ENCODE peak calls at places on chromosome 3, in four cellular contexts. H is HCT116, S is SK-N-SH, E is K562. M is an unnamed sample.

GRCh38 chr3:193948459-193948858 is 187.5 kb upstream of the HES1 start:
- DNase-seq in S (no peak), E (no peak), H (no peak), M (no peak)

GRCh38 chr3:136938334-136938733 is 19.4 kb upstream of the IL20RB start:
- DNase-seq in H (no peak), E (no peak), S (no peak), M (no peak)

GRCh38 chr3:53114011-53114400 is 16.2 kb downstream of the RFT1 start:
- DNase-seq in E (peak), S (peak), H (peak), M (peak)

GRCh38 chr3:129929383-129929782 is 35.9 kb upstream of the TMCC1 start:
- DNase-seq in E (no peak), S (no peak), H (no peak), M (no peak)

GRCh38 chr3:126464093-126464492 is 11.6 kb downstream of the ZXDC start:
- DNase-seq in S (no peak), E (no peak), H (no peak), M (no peak)

GRCh38 chr3:129001101-129001816 is at the start of gene EFCC1:
- DNase-seq in H (no peak), E (no peak), S (peak), M (no peak)

GRCh38 chr3:78887608-78888011 is 880.2 kb downstream of the ROBO1 start:
- DNase-seq in E (no peak), H (no peak), S (no peak), M (no peak)

GRCh38 chr3:12579919-12580318 is 23.0 kb downstream of the MKRN2 start:
- DNase-seq in S (no peak), H (no peak), E (no peak), M (no peak)

GRCh38 chr3:178291555-178291954 is 244.7 kb upstream of the KCNMB2 start:
- DNase-seq in H (no peak), S (peak), E (no peak), M (no peak)

GRCh38 chr3:61666615-61667320 is 105.4 kb downstream of the PTPRG start:
- DNase-seq in E (no peak), S (no peak), H (no peak), M (no peak)

GRCh38 chr3:5187152-5187919 is at the start of gene EDEM1:
- DNase-seq in E (peak), H (peak), S (peak), M (peak)

GRCh38 chr3:78076379-78076778 is 1036.5 kb downstream of the ROBO2 start:
- DNase-seq in H (no peak), S (no peak), E (no peak), M (no peak)

GRCh38 chr3:160792445-160793039 is 36.5 kb downstream of the PPM1L start:
- DNase-seq in E (no peak), H (no peak), S (no peak), M (no peak)

GRCh38 chr3:4744405-4745239 is 234.6 kb upstream of the BHLHE40 start:
- DNase-seq in H (no peak), S (no peak), E (no peak), M (no peak)

GRCh38 chr3:151911462-151911861 is 38.0 kb downstream of the SUCNR1 start:
- DNase-seq in S (no peak), H (no peak), E (no peak), M (no peak)

GRCh38 chr3:15808679-15809078 is 10.9 kb upstream of the ANKRD28 start:
- DNase-seq in E (no peak), S (no peak), H (no peak), M (no peak)

GRCh38 chr3:171974986-171975837 is 64.2 kb upstream of the FNDC3B start:
- DNase-seq in E (peak), H (no peak), S (no peak), M (no peak)

GRCh38 chr3:48820626-48821324 is 26.9 kb downstream of the PRKAR2A start:
- DNase-seq in H (no peak), S (no peak), E (no peak), M (no peak)

GRCh38 chr3:32571192-32571485 is 481 bp upstream of the DYNC1LI1 start:
- DNase-seq in E (no peak), S (no peak), H (no peak), M (no peak)

GRCh38 chr3:21722301-21722700 is 28.7 kb downstream of the ZNF385D start:
- DNase-seq in E (no peak), S (no peak), H (no peak), M (no peak)

GRCh38 chr3:94349310-94349848 is 286.5 kb downstream of the NSUN3 start:
- DNase-seq in E (no peak), H (no peak), S (no peak), M (no peak)

GRCh38 chr3:126451511-126451910 is 24.2 kb downstream of the ZXDC start:
- DNase-seq in H (no peak), E (no peak), S (no peak), M (no peak)

GRCh38 chr3:43455233-43455632 is 166.6 kb downstream of the ANO10 start:
- DNase-seq in E (peak), H (peak), S (no peak), M (peak)

GRCh38 chr3:127458698-127459097 is 131.8 kb downstream of the TPRA1 start:
- DNase-seq in H (no peak), S (no peak), E (peak), M (no peak)

GRCh38 chr3:172307143-172307560 is 141.1 kb downstream of the GHSR start:
- DNase-seq in S (peak), E (peak), H (no peak), M (no peak)

GRCh38 chr3:113051222-113051804 is 60.5 kb downstream of the GTPBP8 start:
- DNase-seq in S (peak), H (peak), E (peak), M (peak)

GRCh38 chr3:64924961-64925360 is 237.2 kb upstream of the ADAMTS9 start:
- DNase-seq in S (no peak), E (no peak), H (no peak), M (no peak)

GRCh38 chr3:47280519-47280918 is 2.1 kb downstream of the KIF9 start:
- DNase-seq in S (no peak), E (no peak), H (no peak), M (no peak)

GRCh38 chr3:47283193-47283537 is 421 bp downstream of the KLHL18 start:
- DNase-seq in H (no peak), E (peak), S (no peak), M (no peak)

GRCh38 chr3:47282424-47283192 is at the start of the genes KIF9 and KLHL18:
- DNase-seq in E (peak), S (peak), H (peak), M (peak)

GRCh38 chr3:47288966-47289910 is 6.5 kb downstream of the KLHL18 start:
- DNase-seq in S (no peak), H (no peak), E (no peak), M (no peak)

DNA sequence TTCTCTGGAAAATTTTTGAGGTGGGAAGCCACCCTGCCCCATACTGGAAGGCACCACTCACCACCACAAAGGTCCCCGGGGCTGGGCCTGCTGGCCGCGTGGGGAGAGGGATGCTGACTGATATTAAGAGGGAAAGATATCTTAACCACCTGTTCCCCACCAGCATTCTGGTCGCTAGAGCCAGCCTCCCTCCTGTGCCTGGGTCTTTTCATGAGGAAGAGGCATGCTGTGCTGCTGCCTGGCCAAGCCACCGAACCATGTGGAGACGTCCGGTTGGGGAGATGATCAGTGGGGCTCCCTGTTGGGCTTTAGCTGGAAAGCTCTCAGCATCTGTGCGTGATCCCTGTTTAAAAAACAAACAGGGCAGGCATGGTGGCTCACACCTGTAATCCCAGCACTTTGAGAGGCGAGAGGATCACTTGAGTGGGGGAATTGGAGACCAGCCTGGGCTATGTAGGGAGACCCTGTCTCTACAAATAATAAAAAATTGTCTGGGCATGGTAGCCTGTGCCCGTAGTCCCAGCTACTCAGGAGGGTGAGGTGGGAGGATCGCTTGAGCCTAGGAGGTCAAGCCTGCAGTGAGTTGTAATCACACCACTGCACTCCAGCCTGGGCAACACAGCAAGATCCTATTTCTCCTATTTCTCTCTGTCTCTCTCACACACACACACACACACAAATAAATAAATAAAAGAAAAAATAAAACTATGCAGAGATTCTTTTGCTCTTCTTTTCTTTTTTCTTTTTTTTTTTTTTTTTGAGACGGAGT is 1.0 kb downstream of the KLHL18 start:
- DNase-seq in E (peak), H (no peak), S (peak), M (no peak)
- TF ChIP-seq SIN3A in E (peak), H (no peak), S (no peak), M (no peak)

DNA sequence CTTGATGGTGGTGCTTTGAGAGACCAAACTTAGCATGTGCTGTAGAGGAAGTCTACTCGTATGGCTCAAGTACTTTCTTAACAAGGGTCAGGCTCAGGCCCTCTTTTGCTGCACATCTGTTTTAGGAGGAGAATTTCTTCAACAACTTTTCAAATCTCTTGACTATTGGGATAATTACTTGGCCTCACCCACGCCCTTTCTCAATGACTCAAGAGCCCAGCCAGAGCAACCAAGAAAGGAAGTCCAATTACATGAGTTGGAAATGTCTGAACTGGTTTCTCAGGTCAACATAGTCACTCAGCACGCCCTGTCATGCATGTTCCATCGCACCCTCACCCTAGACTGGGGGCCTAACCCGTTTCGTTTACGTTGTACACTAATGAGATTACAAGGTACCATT is 44.8 kb upstream of the UMPS start:
- DNase-seq in E (no peak), S (no peak), H (no peak), M (no peak)
- H3K27ac ChIP-seq in E (no peak), S (no peak), H (no peak), M (no peak)

GRCh38 chr3:182105875-182106274 is 394.1 kb downstream of the SOX2 start:
- DNase-seq in E (no peak), H (no peak), S (no peak), M (no peak)
- TF ChIP-seq SIN3A in E (no peak), H (no peak), S (no peak), M (no peak)

DNA sequence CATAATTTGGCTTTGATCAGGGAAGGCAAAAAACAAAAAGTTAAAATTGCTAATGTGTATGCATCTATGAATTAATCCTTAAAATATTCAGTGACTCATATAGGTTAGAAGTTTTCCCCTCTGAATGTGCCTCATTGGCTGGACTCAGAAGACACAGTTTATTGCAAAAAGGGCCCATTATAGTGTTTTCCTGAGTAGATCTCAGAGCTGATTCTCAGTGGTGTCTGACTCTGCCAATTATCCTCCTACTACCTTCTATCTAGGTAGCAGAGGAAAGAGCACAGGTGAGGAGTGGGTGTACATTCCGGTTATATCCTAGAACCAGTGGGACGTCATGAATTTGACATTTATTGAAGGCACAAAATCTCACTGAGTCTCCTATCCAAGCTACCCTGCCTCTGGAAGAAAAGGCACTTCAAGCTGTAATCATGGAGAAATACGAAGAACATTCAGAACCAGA is 952.1 kb downstream of the TUSC7 start:
- DNase-seq in S (no peak), E (no peak), H (no peak), M (no peak)
- H3K27ac ChIP-seq in S (peak), E (no peak), H (no peak), M (no peak)

DNA sequence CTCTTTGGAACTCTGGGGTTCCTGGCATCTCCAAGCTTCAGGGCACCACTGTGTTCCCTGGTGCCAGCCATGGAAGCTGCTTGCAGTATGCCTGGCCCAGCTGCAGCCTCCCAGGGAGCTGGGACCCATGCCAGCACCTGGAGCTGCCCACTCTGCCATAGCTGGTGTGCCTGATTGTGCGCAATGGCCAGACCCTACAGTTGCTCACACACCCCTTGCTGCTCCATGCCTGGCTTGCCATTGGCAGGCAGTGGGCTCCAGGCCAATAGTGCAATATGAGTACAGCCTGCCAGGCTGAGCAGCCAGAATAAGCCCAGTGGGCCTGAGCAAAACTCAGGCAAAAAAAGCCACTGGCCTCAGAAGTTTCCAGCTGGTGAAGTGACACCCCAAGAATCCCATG is 43.8 kb upstream of the LRRFIP2 start:
- DNase-seq in H (no peak), S (no peak), E (no peak), M (no peak)
- TF ChIP-seq SIN3A in H (no peak), S (no peak), E (no peak), M (no peak)

GRCh38 chr3:42117175-42118008 is 26.2 kb downstream of the TRAK1 start:
- DNase-seq in H (peak), E (peak), S (peak), M (no peak)
- H3K27ac ChIP-seq in H (peak), E (no peak), S (peak), M (no peak)

GRCh38 chr3:177145402-177145801 is 51.9 kb downstream of the TBL1XR1 start:
- DNase-seq in S (no peak), E (no peak), H (no peak), M (no peak)

GRCh38 chr3:177141899-177142651 is 55.2 kb downstream of the TBL1XR1 start:
- DNase-seq in E (no peak), S (no peak), H (no peak), M (no peak)

GRCh38 chr3:177137774-177138705 is 59.2 kb downstream of the TBL1XR1 start:
- DNase-seq in H (no peak), S (no peak), E (no peak), M (no peak)

GRCh38 chr3:177144922-177145321 is 52.4 kb downstream of the TBL1XR1 start:
- DNase-seq in H (no peak), S (no peak), E (no peak), M (no peak)

DNA sequence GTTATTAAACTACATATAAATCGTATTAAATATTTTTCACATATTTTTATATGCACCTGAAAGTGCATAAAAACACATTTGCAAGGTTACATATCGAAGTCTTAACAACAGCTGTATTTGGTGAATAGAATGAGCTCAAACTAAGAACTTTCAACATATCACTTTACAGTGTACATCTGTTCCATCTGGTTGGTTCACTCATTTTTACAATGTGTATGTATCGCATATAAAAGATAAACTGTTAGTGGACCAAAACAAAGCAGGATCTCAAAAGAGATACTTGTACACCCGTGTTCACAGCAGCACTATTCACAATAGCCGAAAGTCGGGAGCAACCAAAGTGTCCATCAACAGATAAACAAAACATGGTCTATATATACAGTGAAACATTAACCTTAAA is 55.8 kb downstream of the TBL1XR1 start:
- DNase-seq in S (no peak), E (no peak), H (no peak), M (no peak)
- TF ChIP-seq SIN3A in S (no peak), E (no peak), H (no peak), M (no peak)

DNA sequence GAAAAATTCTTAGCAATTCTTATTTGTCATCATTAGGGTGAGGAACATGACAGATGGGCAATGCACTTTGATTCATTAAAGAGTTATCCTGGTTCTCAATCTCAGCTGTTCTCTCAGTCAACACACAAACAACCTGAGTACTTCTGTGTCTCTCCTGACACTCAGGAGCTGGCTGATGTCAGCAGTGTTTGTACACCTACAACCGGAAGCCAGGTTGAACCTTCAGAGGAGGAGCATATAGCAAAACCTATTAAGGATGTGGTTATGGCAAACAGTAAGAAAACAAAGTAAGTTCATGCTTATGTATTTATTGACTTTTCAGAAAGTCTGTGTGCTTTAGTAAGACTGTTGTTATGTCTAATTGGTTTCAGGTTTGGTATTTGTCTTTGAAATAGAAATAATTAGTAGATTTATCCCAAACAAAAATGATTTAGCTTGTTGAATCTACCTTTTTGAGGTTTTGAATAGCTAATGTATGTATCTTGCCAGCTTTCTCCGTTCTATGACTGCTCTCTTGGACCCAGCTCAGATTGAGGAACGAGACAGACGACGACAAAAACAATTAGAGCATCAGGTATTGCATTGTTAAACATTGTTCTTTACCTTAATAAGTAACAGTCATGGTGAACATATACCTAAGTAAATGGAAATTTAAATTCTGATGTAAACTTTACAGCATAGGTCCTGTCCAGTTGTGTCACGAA is 36.6 kb downstream of the CCDC66 start:
- DNase-seq in E (no peak), H (no peak), S (no peak), M (no peak)
- H3K27ac ChIP-seq in E (no peak), H (no peak), S (no peak), M (no peak)

GRCh38 chr3:134376385-134376765 is 2.1 kb upstream of the AMOTL2 start:
- DNase-seq in S (no peak), E (no peak), H (no peak), M (no peak)

GRCh38 chr3:134373278-134373941 is 837 bp downstream of the AMOTL2 start:
- DNase-seq in E (no peak), S (peak), H (no peak), M (no peak)

GRCh38 chr3:134373942-134374790 is at the start of gene AMOTL2:
- DNase-seq in H (peak), S (peak), E (peak), M (peak)

GRCh38 chr3:134375542-134376384 is 1.5 kb upstream of the AMOTL2 start:
- DNase-seq in E (no peak), H (no peak), S (no peak), M (no peak)

GRCh38 chr3:134374791-134375541 is 719 bp upstream of the AMOTL2 start:
- DNase-seq in S (no peak), E (no peak), H (no peak), M (no peak)
- TF ChIP-seq SIN3A in S (no peak), E (no peak), H (no peak), M (no peak)

DNA sequence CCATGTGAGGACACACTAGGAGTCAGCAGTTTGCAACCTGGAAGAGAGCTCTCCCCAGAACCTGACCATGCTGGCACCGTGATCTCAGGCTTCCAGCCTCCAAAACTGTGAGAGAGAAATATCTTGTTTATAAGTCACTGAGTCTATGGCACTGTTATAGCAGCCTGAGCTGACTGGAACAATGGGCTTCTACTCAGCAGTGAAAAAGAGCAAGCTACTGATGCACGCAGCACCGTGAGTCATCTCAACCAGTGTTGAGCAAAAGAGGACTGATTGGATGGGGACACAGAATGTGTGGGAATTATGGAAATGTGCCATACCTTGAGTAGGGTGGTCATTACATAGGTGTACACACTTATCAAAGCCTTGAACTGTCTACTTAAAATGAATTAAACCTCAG is 230.4 kb downstream of the PLCL2 start:
- DNase-seq in H (no peak), S (no peak), E (no peak), M (no peak)
- H3K27ac ChIP-seq in H (no peak), S (no peak), E (no peak), M (no peak)